ENCODE peak calls at places on chromosomes 13 and 19, in ten cellular contexts. One of them, this sample, is unnamed.

GRCh38 chr19:3179739-3180293 is 1.2 kb downstream of the S1PR4 start:
- DNase-seq in A549: no peak
- DNase-seq in H9: peak; percentile 23
- DNase-seq in neuronal stem cell: no peak
- DNase-seq in CD8-positive, alpha-beta T cell: no peak
- DNase-seq in IMR-90: no peak
- DNase-seq in tibial artery: peak; percentile 58
- DNase-seq in uterus: no peak
- DNase-seq in GM23338: no peak
- DNase-seq in keratinocyte: no peak
- DNase-seq in this sample: no peak

GRCh38 chr19:53942001-53942786 is 20.5 kb upstream of the CACNG8 start:
- DNase-seq in GM23338: peak; percentile 99
- DNase-seq in tibial artery: no peak
- DNase-seq in IMR-90: no peak
- DNase-seq in neuronal stem cell: peak; percentile 93
- DNase-seq in H9: peak; percentile 97
- DNase-seq in CD8-positive, alpha-beta T cell: no peak
- DNase-seq in uterus: no peak
- DNase-seq in keratinocyte: no peak
- DNase-seq in A549: peak; percentile 71
- DNase-seq in this sample: no peak

GRCh38 chr13:102799544-102800144 is 725 bp downstream of the BIVM start:
- DNase-seq in A549: peak; percentile 25
- DNase-seq in uterus: no peak
- DNase-seq in keratinocyte: no peak
- DNase-seq in tibial artery: peak; percentile 72
- DNase-seq in CD8-positive, alpha-beta T cell: no peak
- DNase-seq in GM23338: peak; percentile 21
- DNase-seq in IMR-90: peak; percentile 5
- DNase-seq in H9: peak; percentile 30
- DNase-seq in neuronal stem cell: peak; percentile 20
- DNase-seq in this sample: peak; percentile 16

GRCh38 chr19:41993612-41994483 is at the start of gene ATP1A3:
- DNase-seq in tibial artery: no peak
- DNase-seq in neuronal stem cell: peak; percentile 65
- DNase-seq in keratinocyte: no peak
- DNase-seq in H9: peak; percentile 79
- DNase-seq in CD8-positive, alpha-beta T cell: peak; percentile 49
- DNase-seq in IMR-90: peak; percentile 21
- DNase-seq in A549: peak; percentile 68
- DNase-seq in uterus: no peak
- DNase-seq in GM23338: peak; percentile 85
- DNase-seq in this sample: peak; percentile 49

GRCh38 chr13:112680741-112681360 is 9.0 kb upstream of the ATP11A start:
- DNase-seq in tibial artery: no peak
- DNase-seq in keratinocyte: no peak
- DNase-seq in H9: peak; percentile 12
- DNase-seq in GM23338: no peak
- DNase-seq in IMR-90: no peak
- DNase-seq in CD8-positive, alpha-beta T cell: no peak
- DNase-seq in uterus: no peak
- DNase-seq in neuronal stem cell: no peak
- DNase-seq in A549: no peak
- DNase-seq in this sample: no peak

GRCh38 chr13:98509271-98510155 is 67.4 kb downstream of the STK24 start:
- DNase-seq in CD8-positive, alpha-beta T cell: peak; percentile 22
- DNase-seq in keratinocyte: peak; percentile 61
- DNase-seq in A549: peak; percentile 76
- DNase-seq in GM23338: no peak
- DNase-seq in uterus: no peak
- DNase-seq in neuronal stem cell: no peak
- DNase-seq in IMR-90: peak; percentile 92
- DNase-seq in H9: no peak
- DNase-seq in tibial artery: peak; percentile 81
- DNase-seq in this sample: no peak

GRCh38 chr13:85529216-85529590 is 270.0 kb downstream of the SLITRK6 start:
- DNase-seq in tibial artery: no peak
- DNase-seq in IMR-90: peak; percentile 44
- DNase-seq in keratinocyte: no peak
- DNase-seq in H9: no peak
- DNase-seq in neuronal stem cell: no peak
- DNase-seq in CD8-positive, alpha-beta T cell: no peak
- DNase-seq in uterus: no peak
- DNase-seq in A549: peak; percentile 22
- DNase-seq in GM23338: no peak
- DNase-seq in this sample: no peak

GRCh38 chr13:108120332-108120731 is 95.0 kb downstream of the LIG4 start:
- DNase-seq in tibial artery: no peak
- DNase-seq in IMR-90: no peak
- DNase-seq in keratinocyte: no peak
- DNase-seq in neuronal stem cell: no peak
- DNase-seq in uterus: no peak
- DNase-seq in CD8-positive, alpha-beta T cell: no peak
- DNase-seq in H9: peak; percentile 36
- DNase-seq in GM23338: peak; percentile 32
- DNase-seq in A549: no peak
- DNase-seq in this sample: no peak

GRCh38 chr19:34555447-34555846 is 73.9 kb downstream of the WTIP start:
- DNase-seq in A549: peak; percentile 64
- DNase-seq in H9: peak; percentile 61
- DNase-seq in neuronal stem cell: no peak
- DNase-seq in uterus: no peak
- DNase-seq in keratinocyte: no peak
- DNase-seq in IMR-90: no peak
- DNase-seq in CD8-positive, alpha-beta T cell: no peak
- DNase-seq in tibial artery: no peak
- DNase-seq in GM23338: peak; percentile 67
- DNase-seq in this sample: no peak

GRCh38 chr13:111954681-111955411 is 112.1 kb upstream of the SOX1 start:
- DNase-seq in keratinocyte: no peak
- DNase-seq in A549: no peak
- DNase-seq in IMR-90: no peak
- DNase-seq in neuronal stem cell: no peak
- DNase-seq in H9: no peak
- DNase-seq in tibial artery: no peak
- DNase-seq in CD8-positive, alpha-beta T cell: no peak
- DNase-seq in GM23338: no peak
- DNase-seq in uterus: no peak
- DNase-seq in this sample: no peak

GRCh38 chr13:97328222-97328790 is 105.7 kb upstream of the RAP2A start:
- DNase-seq in tibial artery: no peak
- DNase-seq in IMR-90: peak; percentile 86
- DNase-seq in A549: peak; percentile 23
- DNase-seq in H9: peak; percentile 77
- DNase-seq in CD8-positive, alpha-beta T cell: no peak
- DNase-seq in neuronal stem cell: peak; percentile 76
- DNase-seq in uterus: no peak
- DNase-seq in keratinocyte: no peak
- DNase-seq in GM23338: peak; percentile 93
- DNase-seq in this sample: no peak

GRCh38 chr19:35856546-35857149 is at the start of gene KIRREL2:
- DNase-seq in A549: no peak
- DNase-seq in tibial artery: no peak
- DNase-seq in H9: peak; percentile 69
- DNase-seq in keratinocyte: no peak
- DNase-seq in IMR-90: no peak
- DNase-seq in uterus: no peak
- DNase-seq in GM23338: peak; percentile 83
- DNase-seq in CD8-positive, alpha-beta T cell: no peak
- DNase-seq in neuronal stem cell: peak; percentile 63
- DNase-seq in this sample: peak; percentile 58

GRCh38 chr19:34732548-34733255 is 1.3 kb upstream of the ZNF181 start:
- DNase-seq in uterus: peak; percentile 13
- DNase-seq in CD8-positive, alpha-beta T cell: no peak
- DNase-seq in keratinocyte: no peak
- DNase-seq in GM23338: peak; percentile 53
- DNase-seq in neuronal stem cell: no peak
- DNase-seq in A549: no peak
- DNase-seq in H9: no peak
- DNase-seq in tibial artery: no peak
- DNase-seq in IMR-90: no peak
- DNase-seq in this sample: peak; percentile 2

DNA sequence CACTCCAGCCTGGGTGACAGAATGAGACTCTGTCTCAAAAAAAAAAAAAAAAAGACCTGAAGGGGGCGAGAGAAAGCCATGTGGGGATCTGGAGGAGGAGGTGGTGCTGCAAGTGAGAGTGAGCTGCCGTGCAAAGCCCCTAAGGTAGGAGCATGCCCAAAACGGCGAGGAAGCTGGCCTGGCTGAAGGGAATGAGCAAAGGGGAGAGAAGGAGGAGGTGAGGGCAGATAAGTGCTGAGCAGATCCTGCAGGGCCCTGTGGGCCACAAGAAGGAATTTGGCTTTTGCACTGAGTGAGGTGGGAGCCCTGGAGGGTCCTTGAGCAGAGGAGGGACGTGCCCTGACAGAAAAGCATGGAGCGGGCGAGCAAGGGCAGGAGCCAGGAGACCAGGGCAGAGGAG is 19.4 kb upstream of the ADGRE5 start:
- DNase-seq in H9: peak; percentile 83
- DNase-seq in tibial artery: no peak
- DNase-seq in IMR-90: no peak
- DNase-seq in uterus: no peak
- DNase-seq in A549: peak; percentile 57
- DNase-seq in CD8-positive, alpha-beta T cell: no peak
- DNase-seq in keratinocyte: no peak
- DNase-seq in GM23338: peak; percentile 76
- DNase-seq in neuronal stem cell: no peak
- DNase-seq in this sample: no peak
- H3K27ac ChIP-seq in H9: no peak overlapping the region
- H3K27ac ChIP-seq in tibial artery: peak overlapping the region; percentile 67
- H3K27ac ChIP-seq in IMR-90: no peak overlapping the region
- H3K27ac ChIP-seq in uterus: peak overlapping the region; percentile 88
- H3K27ac ChIP-seq in A549: peak overlapping the region; percentile 97
- H3K27ac ChIP-seq in CD8-positive, alpha-beta T cell: no peak overlapping the region
- H3K27ac ChIP-seq in keratinocyte: no peak overlapping the region
- H3K27ac ChIP-seq in GM23338: peak overlapping the region; percentile 63
- H3K27ac ChIP-seq in neuronal stem cell: peak overlapping the region; percentile 39
- H3K27ac ChIP-seq in this sample: no peak overlapping the region

DNA sequence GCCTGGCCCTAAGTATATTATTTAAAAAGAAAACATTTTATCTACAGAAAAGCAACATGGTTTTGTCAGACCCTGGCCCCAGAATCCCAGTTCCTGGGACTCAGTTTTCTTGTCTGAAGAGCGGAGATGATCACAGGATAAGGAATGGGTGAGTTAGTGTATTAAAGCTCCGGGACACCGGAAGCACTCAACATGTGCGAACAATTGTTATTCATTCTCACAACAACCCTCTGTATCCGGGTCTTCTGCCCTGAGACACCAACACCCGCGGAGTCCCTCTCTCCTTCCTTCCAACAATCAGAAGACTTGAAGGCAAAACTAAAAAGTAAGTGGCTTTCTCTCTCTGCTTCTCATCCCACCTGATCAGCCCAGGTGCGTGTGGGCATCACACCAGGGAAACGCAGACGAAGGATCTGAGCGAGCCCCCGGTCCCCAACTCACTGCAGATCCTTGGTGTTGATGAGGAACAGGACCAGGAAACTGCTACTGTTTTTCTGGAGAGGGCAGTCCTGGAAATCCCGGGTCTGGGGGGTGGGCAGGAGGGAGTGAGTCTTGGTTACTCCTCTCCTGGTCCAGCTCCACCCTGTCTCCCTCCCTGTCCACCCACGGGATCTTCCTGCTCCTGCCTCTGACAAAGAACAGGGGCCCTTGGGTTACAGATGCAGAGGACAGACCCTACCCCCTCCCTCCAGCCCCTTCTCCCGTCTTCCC is 2.0 kb downstream of the GPR108 start:
- DNase-seq in CD8-positive, alpha-beta T cell: no peak
- DNase-seq in uterus: no peak
- DNase-seq in IMR-90: no peak
- DNase-seq in keratinocyte: no peak
- DNase-seq in tibial artery: no peak
- DNase-seq in GM23338: no peak
- DNase-seq in H9: no peak
- DNase-seq in A549: no peak
- DNase-seq in neuronal stem cell: no peak
- DNase-seq in this sample: no peak
- H3K27ac ChIP-seq in CD8-positive, alpha-beta T cell: no peak overlapping the region
- H3K27ac ChIP-seq in uterus: peak overlapping the region; percentile 98
- H3K27ac ChIP-seq in IMR-90: no peak overlapping the region
- H3K27ac ChIP-seq in keratinocyte: peak overlapping the region; percentile 82
- H3K27ac ChIP-seq in tibial artery: no peak overlapping the region
- H3K27ac ChIP-seq in GM23338: peak overlapping the region; percentile 39
- H3K27ac ChIP-seq in H9: peak overlapping the region; percentile 48
- H3K27ac ChIP-seq in A549: peak overlapping the region; percentile 98
- H3K27ac ChIP-seq in neuronal stem cell: no peak overlapping the region
- H3K27ac ChIP-seq in this sample: peak overlapping the region; percentile 77

GRCh38 chr13:45658586-45659235 is 43.2 kb upstream of the ERICH6B start:
- DNase-seq in H9: no peak
- DNase-seq in CD8-positive, alpha-beta T cell: no peak
- DNase-seq in tibial artery: no peak
- DNase-seq in GM23338: no peak
- DNase-seq in uterus: no peak
- DNase-seq in A549: no peak
- DNase-seq in neuronal stem cell: no peak
- DNase-seq in keratinocyte: peak; percentile 4
- DNase-seq in IMR-90: peak; percentile 62
- DNase-seq in this sample: no peak
- H3K27ac ChIP-seq in H9: no peak overlapping the region
- H3K27ac ChIP-seq in CD8-positive, alpha-beta T cell: no peak overlapping the region
- H3K27ac ChIP-seq in tibial artery: no peak overlapping the region
- H3K27ac ChIP-seq in GM23338: no peak overlapping the region
- H3K27ac ChIP-seq in uterus: no peak overlapping the region
- H3K27ac ChIP-seq in A549: no peak overlapping the region
- H3K27ac ChIP-seq in neuronal stem cell: no peak overlapping the region
- H3K27ac ChIP-seq in keratinocyte: no peak overlapping the region
- H3K27ac ChIP-seq in IMR-90: no peak overlapping the region
- H3K27ac ChIP-seq in this sample: no peak overlapping the region

GRCh38 chr19:1511318-1511988 is 1.4 kb downstream of the ADAMTSL5 start:
- DNase-seq in A549: no peak
- DNase-seq in CD8-positive, alpha-beta T cell: no peak
- DNase-seq in tibial artery: no peak
- DNase-seq in keratinocyte: no peak
- DNase-seq in GM23338: no peak
- DNase-seq in H9: no peak
- DNase-seq in uterus: no peak
- DNase-seq in neuronal stem cell: no peak
- DNase-seq in IMR-90: no peak
- DNase-seq in this sample: no peak

GRCh38 chr19:1514295-1514661 is 1.5 kb upstream of the ADAMTSL5 start:
- DNase-seq in neuronal stem cell: no peak
- DNase-seq in IMR-90: no peak
- DNase-seq in GM23338: no peak
- DNase-seq in uterus: no peak
- DNase-seq in tibial artery: no peak
- DNase-seq in keratinocyte: no peak
- DNase-seq in CD8-positive, alpha-beta T cell: no peak
- DNase-seq in H9: no peak
- DNase-seq in A549: no peak
- DNase-seq in this sample: no peak

GRCh38 chr19:1511989-1512338 is 855 bp downstream of the ADAMTSL5 start:
- DNase-seq in A549: no peak
- DNase-seq in H9: no peak
- DNase-seq in GM23338: no peak
- DNase-seq in neuronal stem cell: no peak
- DNase-seq in tibial artery: no peak
- DNase-seq in IMR-90: no peak
- DNase-seq in CD8-positive, alpha-beta T cell: no peak
- DNase-seq in keratinocyte: no peak
- DNase-seq in uterus: no peak
- DNase-seq in this sample: no peak

GRCh38 chr19:1513492-1514294 is 874 bp upstream of the ADAMTSL5 start:
- DNase-seq in uterus: peak; percentile 58
- DNase-seq in tibial artery: no peak
- DNase-seq in IMR-90: peak; percentile 53
- DNase-seq in GM23338: peak; percentile 63
- DNase-seq in H9: peak; percentile 56
- DNase-seq in A549: peak; percentile 59
- DNase-seq in keratinocyte: no peak
- DNase-seq in CD8-positive, alpha-beta T cell: peak; percentile 57
- DNase-seq in neuronal stem cell: no peak
- DNase-seq in this sample: peak; percentile 64

GRCh38 chr19:1512671-1513491 is at the start of gene ADAMTSL5:
- DNase-seq in keratinocyte: no peak
- DNase-seq in tibial artery: no peak
- DNase-seq in A549: peak; percentile 74
- DNase-seq in IMR-90: peak; percentile 28
- DNase-seq in H9: peak; percentile 58
- DNase-seq in uterus: peak; percentile 72
- DNase-seq in GM23338: peak; percentile 69
- DNase-seq in neuronal stem cell: no peak
- DNase-seq in CD8-positive, alpha-beta T cell: peak; percentile 49
- DNase-seq in this sample: peak; percentile 52
- H3K27ac ChIP-seq in keratinocyte: peak within 1 kb of the TSS; percentile 8
- H3K27ac ChIP-seq in tibial artery: peak within 1 kb of the TSS; percentile 51
- H3K27ac ChIP-seq in A549: peak within 1 kb of the TSS; percentile 95
- H3K27ac ChIP-seq in IMR-90: peak within 1 kb of the TSS; percentile 83
- H3K27ac ChIP-seq in H9: no peak within 1 kb of the TSS
- H3K27ac ChIP-seq in uterus: peak within 1 kb of the TSS; percentile 91
- H3K27ac ChIP-seq in GM23338: no peak within 1 kb of the TSS
- H3K27ac ChIP-seq in neuronal stem cell: no peak within 1 kb of the TSS
- H3K27ac ChIP-seq in CD8-positive, alpha-beta T cell: no peak within 1 kb of the TSS
- H3K27ac ChIP-seq in this sample: peak within 1 kb of the TSS; percentile 29

This sample was measured in CD8-positive, alpha-beta memory T cell.